ENCODE peak calls at places on chromosomes 13 and 19, in ten cellular contexts. Z, V, C, J, M, A, U, D, O and I are unnamed samples.
A peak's percentile ranks its signal among the peaks of the same experiment; 100 is the strongest.

GRCh38 chr13:51879133-51879532 is 17.4 kb downstream of the CCDC70 start:
- DNase-seq in Z (no peak), V (no peak), C (no peak), J (no peak), M (no peak), A (no peak), U (no peak), D (no peak), O (no peak), I (peak; percentile 6)

GRCh38 chr19:2089001-2089711 is 7.0 kb downstream of the MOB3A start:
- DNase-seq in Z (no peak), V (no peak), C (no peak), J (no peak), M (no peak), A (no peak), U (peak; percentile 29), D (no peak), O (peak; percentile 33), I (peak; percentile 65)

GRCh38 chr13:38086013-38086412 is 216.4 kb upstream of the TRPC4 start:
- DNase-seq in Z (no peak), V (no peak), C (no peak), J (no peak), M (no peak), A (no peak), U (no peak), D (no peak), O (no peak), I (no peak)

GRCh38 chr13:80716610-80717081 is 375.7 kb upstream of the SPRY2 start:
- DNase-seq in Z (no peak), V (no peak), C (no peak), J (no peak), M (no peak), A (no peak), U (no peak), D (no peak), O (peak; percentile 74), I (no peak)

GRCh38 chr13:99357920-99358319 is 50.7 kb upstream of the GPR183 start:
- DNase-seq in Z (no peak), V (no peak), C (peak; percentile 24), J (no peak), M (no peak), A (no peak), U (no peak), D (no peak), O (no peak), I (no peak)

GRCh38 chr13:82096256-82096655 is 1755.3 kb upstream of the SPRY2 start:
- DNase-seq in Z (no peak), V (no peak), C (no peak), J (no peak), M (no peak), A (no peak), U (no peak), D (no peak), O (no peak), I (no peak)

GRCh38 chr19:4909172-4909896 is at the start of gene UHRF1:
- DNase-seq in Z (no peak), V (no peak), C (no peak), J (no peak), M (no peak), A (no peak), U (peak; percentile 48), D (no peak), O (no peak), I (peak; percentile 86)

GRCh38 chr13:72120632-72121031 is 253.6 kb upstream of the DACH1 start:
- DNase-seq in Z (no peak), V (no peak), C (no peak), J (no peak), M (no peak), A (no peak), U (no peak), D (no peak), O (no peak), I (no peak)

GRCh38 chr19:34484328-34484727 is 2.8 kb downstream of the WTIP start:
- DNase-seq in Z (no peak), V (no peak), C (no peak), J (no peak), M (no peak), A (no peak), U (no peak), D (no peak), O (no peak), I (no peak)

GRCh38 chr13:109468123-109468522 is 318.3 kb downstream of the IRS2 start:
- DNase-seq in Z (no peak), V (no peak), C (no peak), J (no peak), M (peak; percentile 17), A (no peak), U (no peak), D (peak; percentile 14), O (no peak), I (no peak)

GRCh38 chr13:94548382-94549240 is 47.3 kb downstream of the TGDS start:
- DNase-seq in Z (no peak), V (no peak), C (peak; percentile 82), J (peak; percentile 55), M (no peak), A (peak; percentile 7), U (peak; percentile 67), D (no peak), O (peak; percentile 51), I (peak; percentile 52)

GRCh38 chr13:75704194-75704941 is 68.2 kb downstream of the LMO7 start:
- DNase-seq in Z (peak; percentile 67), V (no peak), C (no peak), J (no peak), M (no peak), A (no peak), U (no peak), D (no peak), O (peak; percentile 51), I (no peak)

GRCh38 chr19:3186377-3186688 is 603 bp downstream of the NCLN start:
- DNase-seq in Z (no peak), V (no peak), C (no peak), J (peak; percentile 29), M (no peak), A (no peak), U (no peak), D (no peak), O (no peak), I (no peak)

GRCh38 chr19:11010041-11010440 is 49.2 kb downstream of the SMARCA4 start:
- DNase-seq in Z (no peak), V (no peak), C (no peak), J (no peak), M (no peak), A (no peak), U (no peak), D (no peak), O (no peak), I (no peak)

GRCh38 chr13:72726721-72727416 is 560 bp downstream of the MZT1 start:
- DNase-seq in Z (no peak), V (no peak), C (no peak), J (peak; percentile 45), M (peak; percentile 91), A (no peak), U (peak; percentile 45), D (no peak), O (peak; percentile 12), I (peak; percentile 70)

GRCh38 chr13:66994097-66994496 is 236.0 kb downstream of the PCDH9 start:
- DNase-seq in Z (no peak), V (no peak), C (peak; percentile 79), J (peak; percentile 68), M (peak; percentile 12), A (no peak), U (peak; percentile 40), D (peak; percentile 35), O (peak; percentile 83), I (peak; percentile 90)

GRCh38 chr19:16608290-16608704 is 19.7 kb downstream of the MED26 start:
- DNase-seq in Z (peak; percentile 57), V (peak; percentile 66), C (no peak), J (peak; percentile 61), M (no peak), A (peak; percentile 90), U (no peak), D (no peak), O (peak; percentile 82), I (no peak)

GRCh38 chr19:36417752-36418286 is 625 bp downstream of the ZFP82 start:
- DNase-seq in Z (no peak), V (peak; percentile 11), C (no peak), J (no peak), M (peak; percentile 31), A (no peak), U (no peak), D (no peak), O (no peak), I (peak; percentile 40)

GRCh38 chr19:34577531-34578101 is 96.1 kb downstream of the WTIP start:
- DNase-seq in Z (no peak), V (no peak), C (peak; percentile 73), J (no peak), M (no peak), A (no peak), U (no peak), D (no peak), O (no peak), I (no peak)

GRCh38 chr13:59534806-59535205 is 628.9 kb downstream of the DIAPH3 start:
- DNase-seq in Z (no peak), V (no peak), C (no peak), J (no peak), M (no peak), A (no peak), U (no peak), D (no peak), O (no peak), I (no peak)

GRCh38 chr19:11651062-11651461 is 53.8 kb downstream of the ZNF627 start:
- DNase-seq in Z (no peak), V (no peak), C (no peak), J (no peak), M (no peak), A (no peak), U (no peak), D (no peak), O (no peak), I (no peak)

GRCh38 chr13:112958127-112958989 is 10.7 kb upstream of the MCF2L start:
- DNase-seq in Z (no peak), V (no peak), C (peak; percentile 68), J (no peak), M (peak; percentile 60), A (no peak), U (no peak), D (no peak), O (no peak), I (no peak)

GRCh38 chr13:32811297-32811800 is 204.9 kb upstream of the KL start:
- DNase-seq in Z (no peak), V (peak; percentile 51), C (no peak), J (no peak), M (no peak), A (peak; percentile 20), U (peak; percentile 16), D (no peak), O (no peak), I (no peak)

GRCh38 chr13:41402695-41403511 is 54.4 kb upstream of the RGCC start:
- DNase-seq in Z (no peak), V (no peak), C (no peak), J (no peak), M (peak; percentile 44), A (no peak), U (no peak), D (no peak), O (no peak), I (no peak)

GRCh38 chr13:32976046-32976781 is 40.0 kb upstream of the KL start:
- DNase-seq in Z (no peak), V (no peak), C (no peak), J (no peak), M (no peak), A (no peak), U (no peak), D (no peak), O (no peak), I (no peak)

GRCh38 chr19:5026706-5027273 is 57.9 kb downstream of the KDM4B start:
- DNase-seq in Z (no peak), V (no peak), C (no peak), J (no peak), M (peak; percentile 65), A (no peak), U (no peak), D (no peak), O (peak; percentile 27), I (no peak)

GRCh38 chr19:10848208-10848843 is at the start of gene C19orf38:
- DNase-seq in Z (no peak), V (no peak), C (peak; percentile 88), J (no peak), M (no peak), A (no peak), U (no peak), D (no peak), O (peak; percentile 54), I (no peak)

GRCh38 chr19:55118401-55118991 is 1.1 kb upstream of the PPP1R12C start:
- DNase-seq in Z (no peak), V (no peak), C (no peak), J (peak; percentile 31), M (peak; percentile 79), A (no peak), U (no peak), D (no peak), O (peak; percentile 61), I (no peak)